ENCODE peak calls at places on chromosomes 6 and 20, in eight cellular contexts. One of them, this sample, is unnamed.

GRCh38 chr20:35395728-35396127 is 16.0 kb downstream of the UQCC1 start:
- DNase-seq in fibroblast of pulmonary artery: peak; percentile 85
- DNase-seq in lung: no peak
- DNase-seq in AG10803: peak; percentile 75
- DNase-seq in psoas muscle: no peak
- DNase-seq in stomach: no peak
- DNase-seq in IMR-90: peak; percentile 81
- DNase-seq in sigmoid colon: no peak
- DNase-seq in this sample: no peak

GRCh38 chr20:63009988-63010769 is 3.4 kb upstream of the BHLHE23 start:
- DNase-seq in fibroblast of pulmonary artery: peak; percentile 11
- DNase-seq in lung: no peak
- DNase-seq in AG10803: no peak
- DNase-seq in psoas muscle: no peak
- DNase-seq in stomach: peak; percentile 43
- DNase-seq in IMR-90: peak; percentile 47
- DNase-seq in sigmoid colon: no peak
- DNase-seq in this sample: no peak

GRCh38 chr6:79463721-79464120 is 73.5 kb downstream of the LCA5 start:
- DNase-seq in fibroblast of pulmonary artery: no peak
- DNase-seq in lung: no peak
- DNase-seq in AG10803: no peak
- DNase-seq in psoas muscle: no peak
- DNase-seq in stomach: no peak
- DNase-seq in IMR-90: no peak
- DNase-seq in sigmoid colon: no peak
- DNase-seq in this sample: no peak

GRCh38 chr6:138410048-138410735 is 6.2 kb downstream of the HEBP2 start:
- DNase-seq in fibroblast of pulmonary artery: peak; percentile 84
- DNase-seq in lung: peak; percentile 44
- DNase-seq in AG10803: peak; percentile 78
- DNase-seq in psoas muscle: peak; percentile 41
- DNase-seq in stomach: no peak
- DNase-seq in IMR-90: peak; percentile 79
- DNase-seq in sigmoid colon: no peak
- DNase-seq in this sample: no peak

GRCh38 chr20:41340327-41341055 is at the start of gene LPIN3:
- DNase-seq in fibroblast of pulmonary artery: peak; percentile 87
- DNase-seq in lung: peak; percentile 90
- DNase-seq in AG10803: peak; percentile 90
- DNase-seq in psoas muscle: peak; percentile 84
- DNase-seq in stomach: peak; percentile 94
- DNase-seq in IMR-90: peak; percentile 63
- DNase-seq in sigmoid colon: peak; percentile 94
- DNase-seq in this sample: peak; percentile 92

GRCh38 chr6:151330130-151330715 is 61.1 kb downstream of the ZBTB2 start:
- DNase-seq in fibroblast of pulmonary artery: peak; percentile 74
- DNase-seq in lung: no peak
- DNase-seq in AG10803: peak; percentile 86
- DNase-seq in psoas muscle: no peak
- DNase-seq in stomach: no peak
- DNase-seq in IMR-90: peak; percentile 88
- DNase-seq in sigmoid colon: no peak
- DNase-seq in this sample: no peak

GRCh38 chr6:5078121-5078695 is 6.9 kb upstream of the PPP1R3G start:
- DNase-seq in fibroblast of pulmonary artery: no peak
- DNase-seq in lung: no peak
- DNase-seq in AG10803: no peak
- DNase-seq in psoas muscle: no peak
- DNase-seq in stomach: no peak
- DNase-seq in IMR-90: no peak
- DNase-seq in sigmoid colon: no peak
- DNase-seq in this sample: no peak

GRCh38 chr6:42079941-42080464 is 29.7 kb downstream of the TAF8 start:
- DNase-seq in fibroblast of pulmonary artery: no peak
- DNase-seq in lung: no peak
- DNase-seq in AG10803: no peak
- DNase-seq in psoas muscle: no peak
- DNase-seq in stomach: no peak
- DNase-seq in IMR-90: no peak
- DNase-seq in sigmoid colon: no peak
- DNase-seq in this sample: no peak

GRCh38 chr20:53322651-53323050 is 271.0 kb downstream of the ZNF217 start:
- DNase-seq in fibroblast of pulmonary artery: no peak
- DNase-seq in lung: no peak
- DNase-seq in AG10803: no peak
- DNase-seq in psoas muscle: no peak
- DNase-seq in stomach: no peak
- DNase-seq in IMR-90: no peak
- DNase-seq in sigmoid colon: no peak
- DNase-seq in this sample: no peak

GRCh38 chr20:25259788-25260254 is 11.9 kb downstream of the PYGB start:
- DNase-seq in fibroblast of pulmonary artery: no peak
- DNase-seq in lung: no peak
- DNase-seq in AG10803: no peak
- DNase-seq in psoas muscle: no peak
- DNase-seq in stomach: no peak
- DNase-seq in IMR-90: no peak
- DNase-seq in sigmoid colon: peak; percentile 22
- DNase-seq in this sample: no peak
- H3K4me3 ChIP-seq in fibroblast of pulmonary artery: no peak overlapping the region
- H3K4me3 ChIP-seq in lung: no peak overlapping the region
- H3K4me3 ChIP-seq in AG10803: no peak overlapping the region
- H3K4me3 ChIP-seq in psoas muscle: no peak overlapping the region
- H3K4me3 ChIP-seq in stomach: no peak overlapping the region
- H3K4me3 ChIP-seq in IMR-90: no peak overlapping the region
- H3K4me3 ChIP-seq in sigmoid colon: no peak overlapping the region
- H3K4me3 ChIP-seq in this sample: no peak overlapping the region

GRCh38 chr6:30881987-30882763 is 2.1 kb upstream of the DDR1 start:
- DNase-seq in fibroblast of pulmonary artery: peak; percentile 31
- DNase-seq in lung: no peak
- DNase-seq in AG10803: no peak
- DNase-seq in psoas muscle: no peak
- DNase-seq in stomach: no peak
- DNase-seq in IMR-90: peak; percentile 77
- DNase-seq in sigmoid colon: no peak
- DNase-seq in this sample: no peak
- H3K4me3 ChIP-seq in fibroblast of pulmonary artery: no peak overlapping the region
- H3K4me3 ChIP-seq in lung: no peak overlapping the region
- H3K4me3 ChIP-seq in AG10803: no peak overlapping the region
- H3K4me3 ChIP-seq in psoas muscle: peak overlapping the region; percentile 78
- H3K4me3 ChIP-seq in stomach: peak overlapping the region; percentile 80
- H3K4me3 ChIP-seq in IMR-90: no peak overlapping the region
- H3K4me3 ChIP-seq in sigmoid colon: no peak overlapping the region
- H3K4me3 ChIP-seq in this sample: no peak overlapping the region

GRCh38 chr20:61733891-61734732 is 331.6 kb downstream of the TAF4 start:
- DNase-seq in fibroblast of pulmonary artery: no peak
- DNase-seq in lung: no peak
- DNase-seq in AG10803: no peak
- DNase-seq in psoas muscle: no peak
- DNase-seq in stomach: no peak
- DNase-seq in IMR-90: no peak
- DNase-seq in sigmoid colon: no peak
- DNase-seq in this sample: no peak

GRCh38 chr20:61736751-61737310 is 328.9 kb downstream of the TAF4 start:
- DNase-seq in fibroblast of pulmonary artery: no peak
- DNase-seq in lung: no peak
- DNase-seq in AG10803: no peak
- DNase-seq in psoas muscle: no peak
- DNase-seq in stomach: no peak
- DNase-seq in IMR-90: no peak
- DNase-seq in sigmoid colon: no peak
- DNase-seq in this sample: no peak

GRCh38 chr20:61734733-61735502 is 330.8 kb downstream of the TAF4 start:
- DNase-seq in fibroblast of pulmonary artery: no peak
- DNase-seq in lung: no peak
- DNase-seq in AG10803: no peak
- DNase-seq in psoas muscle: no peak
- DNase-seq in stomach: no peak
- DNase-seq in IMR-90: no peak
- DNase-seq in sigmoid colon: no peak
- DNase-seq in this sample: no peak

GRCh38 chr20:61736001-61736635 is 329.6 kb downstream of the TAF4 start:
- DNase-seq in fibroblast of pulmonary artery: no peak
- DNase-seq in lung: no peak
- DNase-seq in AG10803: no peak
- DNase-seq in psoas muscle: no peak
- DNase-seq in stomach: no peak
- DNase-seq in IMR-90: no peak
- DNase-seq in sigmoid colon: no peak
- DNase-seq in this sample: no peak

GRCh38 chr20:61735503-61735785 is 330.2 kb downstream of the TAF4 start:
- DNase-seq in fibroblast of pulmonary artery: no peak
- DNase-seq in lung: no peak
- DNase-seq in AG10803: no peak
- DNase-seq in psoas muscle: no peak
- DNase-seq in stomach: no peak
- DNase-seq in IMR-90: no peak
- DNase-seq in sigmoid colon: no peak
- DNase-seq in this sample: no peak
- H3K4me3 ChIP-seq in fibroblast of pulmonary artery: no peak overlapping the region
- H3K4me3 ChIP-seq in lung: no peak overlapping the region
- H3K4me3 ChIP-seq in AG10803: no peak overlapping the region
- H3K4me3 ChIP-seq in psoas muscle: no peak overlapping the region
- H3K4me3 ChIP-seq in stomach: no peak overlapping the region
- H3K4me3 ChIP-seq in IMR-90: no peak overlapping the region
- H3K4me3 ChIP-seq in sigmoid colon: no peak overlapping the region
- H3K4me3 ChIP-seq in this sample: no peak overlapping the region

GRCh38 chr6:52208612-52209011 is 22.4 kb downstream of the IL17A start:
- DNase-seq in fibroblast of pulmonary artery: no peak
- DNase-seq in lung: no peak
- DNase-seq in AG10803: no peak
- DNase-seq in psoas muscle: no peak
- DNase-seq in stomach: no peak
- DNase-seq in IMR-90: no peak
- DNase-seq in sigmoid colon: no peak
- DNase-seq in this sample: no peak

GRCh38 chr6:52213127-52213526 is 27.0 kb downstream of the IL17A start:
- DNase-seq in fibroblast of pulmonary artery: no peak
- DNase-seq in lung: no peak
- DNase-seq in AG10803: no peak
- DNase-seq in psoas muscle: no peak
- DNase-seq in stomach: no peak
- DNase-seq in IMR-90: no peak
- DNase-seq in sigmoid colon: no peak
- DNase-seq in this sample: no peak

GRCh38 chr6:52215787-52216186 is 28.5 kb downstream of the IL17F start:
- DNase-seq in fibroblast of pulmonary artery: no peak
- DNase-seq in lung: no peak
- DNase-seq in AG10803: no peak
- DNase-seq in psoas muscle: no peak
- DNase-seq in stomach: no peak
- DNase-seq in IMR-90: no peak
- DNase-seq in sigmoid colon: no peak
- DNase-seq in this sample: no peak

GRCh38 chr6:52207066-52207465 is 20.9 kb downstream of the IL17A start:
- DNase-seq in fibroblast of pulmonary artery: no peak
- DNase-seq in lung: no peak
- DNase-seq in AG10803: no peak
- DNase-seq in psoas muscle: no peak
- DNase-seq in stomach: no peak
- DNase-seq in IMR-90: no peak
- DNase-seq in sigmoid colon: no peak
- DNase-seq in this sample: no peak

DNA sequence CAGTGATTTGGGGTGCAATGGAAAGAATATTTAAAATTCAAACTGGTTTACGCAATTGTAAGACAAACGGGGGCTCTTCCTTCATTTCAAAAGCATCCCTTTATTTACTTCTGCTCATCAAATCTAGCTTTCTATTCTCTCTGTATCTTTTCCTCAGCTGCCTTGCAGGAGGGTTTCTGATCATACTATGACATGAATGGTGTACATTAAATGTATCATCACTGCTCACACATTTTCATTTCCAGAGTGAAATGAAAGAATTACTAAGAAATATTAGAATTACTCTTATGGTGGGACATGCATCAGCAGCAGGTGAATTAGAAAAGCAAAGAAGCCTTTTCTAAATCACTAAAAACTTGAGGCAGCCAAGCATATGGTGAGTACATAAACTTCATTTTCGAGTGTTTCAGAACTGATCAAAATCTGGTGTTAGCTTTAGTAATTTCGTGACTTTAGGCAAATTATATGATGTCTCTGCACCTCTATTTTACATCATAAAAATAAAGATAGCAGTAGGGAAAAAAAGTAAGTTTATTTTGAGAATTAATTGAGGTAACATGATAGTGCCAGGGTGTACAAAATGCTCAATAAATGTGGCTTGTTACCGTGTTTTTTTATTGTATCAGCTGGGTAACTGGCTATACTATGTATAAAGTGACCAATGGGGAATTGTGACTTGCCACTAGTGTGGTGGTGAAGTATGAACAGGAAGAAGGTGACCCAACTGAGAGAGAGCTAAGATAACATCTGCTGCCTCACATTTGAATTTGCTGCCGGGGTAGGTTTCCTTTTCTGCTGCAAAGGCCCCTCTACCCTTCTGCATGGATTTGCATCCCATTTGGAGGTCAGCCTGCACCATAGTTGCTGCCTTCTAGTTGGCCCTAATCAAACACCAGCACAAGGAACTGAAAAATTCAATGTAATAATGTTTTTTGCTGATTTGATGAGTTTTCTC is 23.8 kb downstream of the IL17A start:
- DNase-seq in fibroblast of pulmonary artery: no peak
- DNase-seq in lung: no peak
- DNase-seq in AG10803: no peak
- DNase-seq in psoas muscle: no peak
- DNase-seq in stomach: no peak
- DNase-seq in IMR-90: no peak
- DNase-seq in sigmoid colon: no peak
- DNase-seq in this sample: no peak
- H3K4me3 ChIP-seq in fibroblast of pulmonary artery: no peak overlapping the region
- H3K4me3 ChIP-seq in lung: no peak overlapping the region
- H3K4me3 ChIP-seq in AG10803: no peak overlapping the region
- H3K4me3 ChIP-seq in psoas muscle: no peak overlapping the region
- H3K4me3 ChIP-seq in stomach: no peak overlapping the region
- H3K4me3 ChIP-seq in IMR-90: no peak overlapping the region
- H3K4me3 ChIP-seq in sigmoid colon: no peak overlapping the region
- H3K4me3 ChIP-seq in this sample: no peak overlapping the region

This sample was measured in left ventricle myocardium inferior.